ENCODE peak calls at places on chromosomes 7 and 10, in nine cellular contexts. O is mesothelial cell of epicardium, L is NCI-H510A, W is kidney, N is T-helper 17 cell, V is endodermal cell, I is ovary, E is DMS153, Q is activated T-cell treated with anti-CD3 and anti-CD28 coated beads for 24 hours. R is an unnamed sample.

GRCh38 chr10:129725011-129725410 is 239.1 kb downstream of the EBF3 start:
- DNase-seq in W (peak; percentile 36), L (no peak), E (no peak), O (no peak), I (no peak), V (no peak), Q (no peak), N (no peak), R (no peak)

GRCh38 chr10:73992899-73993788 is 4.8 kb upstream of the VCL start:
- DNase-seq in Q (no peak), L (no peak), I (no peak), E (no peak), N (no peak), V (no peak), O (no peak), W (no peak), R (peak; percentile 9)

GRCh38 chr7:94382746-94383145 is 11.9 kb upstream of the COL1A2 start:
- DNase-seq in I (no peak), E (no peak), Q (no peak), L (no peak), N (no peak), W (no peak), V (no peak), O (no peak), R (no peak)

GRCh38 chr7:68433462-68433861 is 1164.8 kb upstream of the AUTS2 start:
- DNase-seq in W (no peak), L (no peak), V (no peak), E (no peak), I (no peak), N (no peak), Q (no peak), O (no peak), R (no peak)

GRCh38 chr10:90912176-90912575 is 8.7 kb downstream of the ANKRD1 start:
- DNase-seq in W (no peak), L (no peak), Q (no peak), V (no peak), N (no peak), E (no peak), O (no peak), I (no peak), R (no peak)

GRCh38 chr10:71285180-71285545 is 33.9 kb upstream of the SLC29A3 start:
- DNase-seq in E (no peak), L (no peak), V (peak; percentile 90), O (peak; percentile 69), I (peak; percentile 77), N (no peak), Q (peak; percentile 13), W (no peak), R (peak; percentile 18)

GRCh38 chr7:102444961-102445673 is 11.7 kb downstream of the ORAI2 start:
- DNase-seq in O (no peak), N (no peak), V (no peak), Q (no peak), W (no peak), E (no peak), I (no peak), L (no peak), R (no peak)

GRCh38 chr10:87678302-87678701 is 18.6 kb downstream of the PAPSS2 start:
- DNase-seq in N (no peak), Q (no peak), I (no peak), W (no peak), V (no peak), L (no peak), O (no peak), E (no peak), R (no peak)

GRCh38 chr10:48636901-48637300 is 32.0 kb upstream of the ARHGAP22 start:
- DNase-seq in O (no peak), I (no peak), Q (no peak), L (no peak), N (no peak), W (no peak), E (no peak), V (no peak), R (no peak)

GRCh38 chr7:46100521-46100920 is 179.4 kb upstream of the IGFBP3 start:
- DNase-seq in N (no peak), I (no peak), V (no peak), L (no peak), O (no peak), W (no peak), Q (no peak), E (no peak), R (no peak)

GRCh38 chr7:7156663-7157062 is 25.7 kb upstream of the C1GALT1 start:
- DNase-seq in V (no peak), W (no peak), O (no peak), I (no peak), Q (no peak), E (no peak), N (no peak), L (no peak), R (no peak)

GRCh38 chr10:110567201-110568054 is at the start of gene SMC3:
- DNase-seq in Q (peak; percentile 86), E (peak; percentile 90), N (peak; percentile 85), O (peak; percentile 92), V (peak; percentile 98), W (peak; percentile 96), I (peak; percentile 94), L (peak; percentile 94), R (peak; percentile 92)

GRCh38 chr7:32519763-32520162 is 24.5 kb downstream of the AVL9 start:
- DNase-seq in Q (peak; percentile 16), I (no peak), L (no peak), N (no peak), W (no peak), E (no peak), V (no peak), O (no peak), R (no peak)

GRCh38 chr7:71034243-71034642 is 97.7 kb upstream of the GALNT17 start:
- DNase-seq in Q (no peak), V (no peak), W (no peak), E (no peak), L (no peak), I (no peak), O (no peak), N (no peak), R (no peak)

GRCh38 chr7:71497233-71497946 is 365.4 kb downstream of the GALNT17 start:
- DNase-seq in Q (no peak), E (no peak), W (no peak), V (no peak), O (no peak), I (peak; percentile 80), N (no peak), L (no peak), R (no peak)

R was measured in stimulated activated CD4-positive, alpha-beta T cell treated with anti-CD3 and anti-CD28 coated beads, TNF-alpha, amount 100 ng/mL, for 24 hours.